ENCODE peak calls at places on chromosomes 12 and 14, in nine cellular contexts. One of them, this sample, is unnamed.

GRCh38 chr14:21054123-21054767 is 3.4 kb upstream of the RNASE8 start:
- DNase-seq in dorsolateral prefrontal cortex: no peak
- DNase-seq in foreskin fibroblast: no peak
- DNase-seq in fibroblast of pulmonary artery: no peak
- DNase-seq in fibroblast of lung: no peak
- DNase-seq in IMR-90: no peak
- DNase-seq in lung: no peak
- DNase-seq in adipocyte: no peak
- DNase-seq in fibroblast of mammary gland: no peak
- DNase-seq in this sample: no peak

GRCh38 chr14:23568600-23569310 is 1.2 kb upstream of the AP1G2 start:
- DNase-seq in dorsolateral prefrontal cortex: peak; percentile 25
- DNase-seq in foreskin fibroblast: no peak
- DNase-seq in fibroblast of pulmonary artery: no peak
- DNase-seq in fibroblast of lung: no peak
- DNase-seq in IMR-90: no peak
- DNase-seq in lung: no peak
- DNase-seq in adipocyte: peak; percentile 28
- DNase-seq in fibroblast of mammary gland: no peak
- DNase-seq in this sample: no peak

GRCh38 chr14:61581955-61582615 is 113.2 kb upstream of the HIF1A start:
- DNase-seq in dorsolateral prefrontal cortex: no peak
- DNase-seq in foreskin fibroblast: no peak
- DNase-seq in fibroblast of pulmonary artery: no peak
- DNase-seq in fibroblast of lung: no peak
- DNase-seq in IMR-90: no peak
- DNase-seq in lung: no peak
- DNase-seq in adipocyte: no peak
- DNase-seq in fibroblast of mammary gland: peak; percentile 91
- DNase-seq in this sample: no peak

GRCh38 chr14:36067428-36068187 is 108.9 kb downstream of the PTCSC3 start:
- DNase-seq in dorsolateral prefrontal cortex: no peak
- DNase-seq in foreskin fibroblast: no peak
- DNase-seq in fibroblast of pulmonary artery: no peak
- DNase-seq in fibroblast of lung: no peak
- DNase-seq in IMR-90: no peak
- DNase-seq in lung: no peak
- DNase-seq in adipocyte: no peak
- DNase-seq in fibroblast of mammary gland: no peak
- DNase-seq in this sample: no peak

GRCh38 chr12:68885381-68885780 is 47.6 kb downstream of the CPM start:
- DNase-seq in dorsolateral prefrontal cortex: no peak
- DNase-seq in foreskin fibroblast: no peak
- DNase-seq in fibroblast of pulmonary artery: no peak
- DNase-seq in fibroblast of lung: no peak
- DNase-seq in IMR-90: no peak
- DNase-seq in lung: no peak
- DNase-seq in adipocyte: no peak
- DNase-seq in fibroblast of mammary gland: no peak
- DNase-seq in this sample: no peak

GRCh38 chr12:2343672-2344071 is 290.9 kb downstream of the CACNA1C start:
- DNase-seq in dorsolateral prefrontal cortex: no peak
- DNase-seq in foreskin fibroblast: no peak
- DNase-seq in fibroblast of pulmonary artery: no peak
- DNase-seq in fibroblast of lung: no peak
- DNase-seq in IMR-90: no peak
- DNase-seq in lung: no peak
- DNase-seq in adipocyte: no peak
- DNase-seq in fibroblast of mammary gland: no peak
- DNase-seq in this sample: no peak

GRCh38 chr14:42665083-42665482 is 1058.4 kb downstream of the LRFN5 start:
- DNase-seq in dorsolateral prefrontal cortex: no peak
- DNase-seq in foreskin fibroblast: no peak
- DNase-seq in fibroblast of pulmonary artery: no peak
- DNase-seq in fibroblast of lung: no peak
- DNase-seq in IMR-90: no peak
- DNase-seq in lung: no peak
- DNase-seq in adipocyte: no peak
- DNase-seq in fibroblast of mammary gland: peak; percentile 1
- DNase-seq in this sample: no peak

GRCh38 chr12:92362785-92363184 is 217.1 kb upstream of the BTG1 start:
- DNase-seq in dorsolateral prefrontal cortex: no peak
- DNase-seq in foreskin fibroblast: no peak
- DNase-seq in fibroblast of pulmonary artery: no peak
- DNase-seq in fibroblast of lung: no peak
- DNase-seq in IMR-90: no peak
- DNase-seq in lung: no peak
- DNase-seq in adipocyte: no peak
- DNase-seq in fibroblast of mammary gland: no peak
- DNase-seq in this sample: no peak

GRCh38 chr12:71585218-71585617 is 78.4 kb downstream of the ZFC3H1 start:
- DNase-seq in dorsolateral prefrontal cortex: no peak
- DNase-seq in foreskin fibroblast: no peak
- DNase-seq in fibroblast of pulmonary artery: no peak
- DNase-seq in fibroblast of lung: no peak
- DNase-seq in IMR-90: no peak
- DNase-seq in lung: no peak
- DNase-seq in adipocyte: no peak
- DNase-seq in fibroblast of mammary gland: no peak
- DNase-seq in this sample: no peak
- H3K4me3 ChIP-seq in dorsolateral prefrontal cortex: no peak overlapping the region
- H3K4me3 ChIP-seq in foreskin fibroblast: no peak overlapping the region
- H3K4me3 ChIP-seq in fibroblast of pulmonary artery: no peak overlapping the region
- H3K4me3 ChIP-seq in fibroblast of lung: no peak overlapping the region
- H3K4me3 ChIP-seq in IMR-90: no peak overlapping the region
- H3K4me3 ChIP-seq in lung: no peak overlapping the region
- H3K4me3 ChIP-seq in adipocyte: no peak overlapping the region
- H3K4me3 ChIP-seq in fibroblast of mammary gland: no peak overlapping the region
- H3K4me3 ChIP-seq in this sample: no peak overlapping the region

GRCh38 chr12:123269980-123270379 is 1.7 kb downstream of the CDK2AP1 start:
- DNase-seq in dorsolateral prefrontal cortex: no peak
- DNase-seq in foreskin fibroblast: no peak
- DNase-seq in fibroblast of pulmonary artery: no peak
- DNase-seq in fibroblast of lung: no peak
- DNase-seq in IMR-90: no peak
- DNase-seq in lung: no peak
- DNase-seq in adipocyte: no peak
- DNase-seq in fibroblast of mammary gland: peak; percentile 38
- DNase-seq in this sample: no peak
- H3K4me3 ChIP-seq in dorsolateral prefrontal cortex: peak overlapping the region; percentile 78
- H3K4me3 ChIP-seq in foreskin fibroblast: peak overlapping the region; percentile 77
- H3K4me3 ChIP-seq in fibroblast of pulmonary artery: peak overlapping the region; percentile 80
- H3K4me3 ChIP-seq in fibroblast of lung: peak overlapping the region; percentile 88
- H3K4me3 ChIP-seq in IMR-90: peak overlapping the region; percentile 74
- H3K4me3 ChIP-seq in lung: peak overlapping the region; percentile 21
- H3K4me3 ChIP-seq in adipocyte: peak overlapping the region; percentile 83
- H3K4me3 ChIP-seq in fibroblast of mammary gland: peak overlapping the region; percentile 77
- H3K4me3 ChIP-seq in this sample: peak overlapping the region; percentile 78

DNA sequence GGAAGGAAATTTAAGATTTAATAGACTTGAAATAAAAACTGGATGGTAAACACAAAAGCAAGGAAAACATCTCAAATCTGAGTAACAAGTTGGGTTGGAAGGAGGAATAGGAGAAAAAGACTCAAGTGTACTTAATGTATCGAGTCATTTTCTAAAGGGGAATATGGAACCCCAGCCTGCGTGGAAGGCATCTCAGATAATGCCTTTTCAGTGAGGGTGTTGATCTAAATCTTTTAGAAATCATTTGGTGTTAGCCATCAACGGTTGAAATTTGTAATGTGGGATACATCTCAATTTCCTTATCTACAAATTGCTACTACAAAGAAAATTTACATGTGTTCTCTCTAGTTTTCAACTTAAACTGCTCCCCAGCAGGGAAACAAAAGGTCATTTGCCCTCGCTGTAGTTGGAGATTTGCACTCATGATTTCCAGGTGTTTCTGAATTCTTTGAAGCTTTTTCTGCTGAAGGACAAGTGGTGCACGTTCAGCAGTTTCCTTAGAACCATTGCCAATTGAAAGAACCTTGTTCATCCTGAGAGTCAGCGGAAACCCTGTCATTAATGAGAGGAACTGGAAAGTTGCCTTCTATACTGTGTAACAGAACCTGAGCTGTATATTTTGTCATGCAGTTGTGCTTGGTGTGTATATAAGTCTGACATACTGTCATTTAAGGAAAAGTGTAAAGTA is 2.2 kb downstream of the PCBP2 start:
- DNase-seq in dorsolateral prefrontal cortex: no peak
- DNase-seq in foreskin fibroblast: no peak
- DNase-seq in fibroblast of pulmonary artery: no peak
- DNase-seq in fibroblast of lung: no peak
- DNase-seq in IMR-90: no peak
- DNase-seq in lung: no peak
- DNase-seq in adipocyte: no peak
- DNase-seq in fibroblast of mammary gland: peak; percentile 24
- DNase-seq in this sample: no peak
- H3K4me3 ChIP-seq in dorsolateral prefrontal cortex: peak overlapping the region; percentile 75
- H3K4me3 ChIP-seq in foreskin fibroblast: peak overlapping the region; percentile 89
- H3K4me3 ChIP-seq in fibroblast of pulmonary artery: peak overlapping the region; percentile 99
- H3K4me3 ChIP-seq in fibroblast of lung: peak overlapping the region; percentile 100
- H3K4me3 ChIP-seq in IMR-90: peak overlapping the region; percentile 6
- H3K4me3 ChIP-seq in lung: no peak overlapping the region
- H3K4me3 ChIP-seq in adipocyte: peak overlapping the region; percentile 88
- H3K4me3 ChIP-seq in fibroblast of mammary gland: peak overlapping the region; percentile 82
- H3K4me3 ChIP-seq in this sample: peak overlapping the region; percentile 17

DNA sequence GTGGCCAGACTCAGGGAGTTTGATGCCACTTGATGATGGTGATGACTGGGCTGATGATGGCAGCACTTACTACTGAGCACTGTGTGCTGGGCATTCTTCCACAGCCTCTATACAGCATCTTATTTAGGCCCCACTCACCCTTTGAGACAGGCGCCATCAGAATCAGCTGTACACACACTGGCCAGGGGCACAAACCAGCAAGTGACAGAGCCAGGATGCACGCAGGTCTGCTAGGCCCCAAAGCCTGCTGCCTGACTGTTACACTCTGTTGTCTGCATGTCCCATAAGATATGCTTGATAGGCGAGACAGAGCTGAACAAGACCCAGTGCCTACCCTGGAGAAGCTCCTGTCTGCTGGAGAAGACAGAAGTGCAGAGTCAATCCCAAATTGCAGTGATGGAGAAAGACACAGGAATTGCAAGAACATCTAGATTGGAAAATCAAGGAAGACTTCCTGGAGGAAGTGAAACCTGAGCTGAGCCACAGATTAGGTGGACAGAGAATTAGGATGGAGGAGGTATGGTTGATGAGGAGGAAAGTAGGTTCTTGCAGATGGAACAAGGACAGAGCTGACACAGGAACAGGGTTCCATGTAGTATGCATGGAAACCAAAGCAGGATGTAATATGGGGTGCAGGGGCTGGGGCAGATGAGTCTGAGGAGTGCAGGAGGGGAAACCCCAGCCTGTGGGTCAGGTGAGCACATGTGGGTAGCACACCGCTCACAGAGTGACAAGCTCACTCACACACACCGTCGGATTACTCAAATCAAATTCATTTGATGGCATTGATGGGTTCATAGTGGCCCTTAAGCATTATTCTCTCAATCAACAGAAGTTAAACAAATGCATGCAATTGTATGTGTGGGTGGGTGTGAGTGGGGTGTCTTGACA is 117.3 kb downstream of the BEGAIN start:
- DNase-seq in dorsolateral prefrontal cortex: no peak
- DNase-seq in foreskin fibroblast: no peak
- DNase-seq in fibroblast of pulmonary artery: no peak
- DNase-seq in fibroblast of lung: no peak
- DNase-seq in IMR-90: no peak
- DNase-seq in lung: no peak
- DNase-seq in adipocyte: no peak
- DNase-seq in fibroblast of mammary gland: no peak
- DNase-seq in this sample: no peak
- H3K4me3 ChIP-seq in dorsolateral prefrontal cortex: no peak overlapping the region
- H3K4me3 ChIP-seq in foreskin fibroblast: no peak overlapping the region
- H3K4me3 ChIP-seq in fibroblast of pulmonary artery: no peak overlapping the region
- H3K4me3 ChIP-seq in fibroblast of lung: no peak overlapping the region
- H3K4me3 ChIP-seq in IMR-90: no peak overlapping the region
- H3K4me3 ChIP-seq in lung: no peak overlapping the region
- H3K4me3 ChIP-seq in adipocyte: no peak overlapping the region
- H3K4me3 ChIP-seq in fibroblast of mammary gland: no peak overlapping the region
- H3K4me3 ChIP-seq in this sample: no peak overlapping the region

GRCh38 chr12:88578821-88579518 is 1.3 kb downstream of the KITLG start:
- DNase-seq in dorsolateral prefrontal cortex: no peak
- DNase-seq in foreskin fibroblast: peak; percentile 25
- DNase-seq in fibroblast of pulmonary artery: no peak
- DNase-seq in fibroblast of lung: no peak
- DNase-seq in IMR-90: no peak
- DNase-seq in lung: peak; percentile 53
- DNase-seq in adipocyte: peak; percentile 48
- DNase-seq in fibroblast of mammary gland: peak; percentile 41
- DNase-seq in this sample: no peak
- H3K4me3 ChIP-seq in dorsolateral prefrontal cortex: peak overlapping the region; percentile 81
- H3K4me3 ChIP-seq in foreskin fibroblast: peak overlapping the region; percentile 97
- H3K4me3 ChIP-seq in fibroblast of pulmonary artery: peak overlapping the region; percentile 84
- H3K4me3 ChIP-seq in fibroblast of lung: peak overlapping the region; percentile 91
- H3K4me3 ChIP-seq in IMR-90: peak overlapping the region; percentile 52
- H3K4me3 ChIP-seq in lung: peak overlapping the region; percentile 88
- H3K4me3 ChIP-seq in adipocyte: peak overlapping the region; percentile 96
- H3K4me3 ChIP-seq in fibroblast of mammary gland: peak overlapping the region; percentile 89
- H3K4me3 ChIP-seq in this sample: peak overlapping the region; percentile 90

GRCh38 chr14:99234366-99234765 is 37.6 kb downstream of the BCL11B start:
- DNase-seq in dorsolateral prefrontal cortex: no peak
- DNase-seq in foreskin fibroblast: no peak
- DNase-seq in fibroblast of pulmonary artery: no peak
- DNase-seq in fibroblast of lung: no peak
- DNase-seq in IMR-90: no peak
- DNase-seq in lung: no peak
- DNase-seq in adipocyte: no peak
- DNase-seq in fibroblast of mammary gland: no peak
- DNase-seq in this sample: no peak

GRCh38 chr14:99236386-99237133 is 35.4 kb downstream of the BCL11B start:
- DNase-seq in dorsolateral prefrontal cortex: no peak
- DNase-seq in foreskin fibroblast: no peak
- DNase-seq in fibroblast of pulmonary artery: no peak
- DNase-seq in fibroblast of lung: no peak
- DNase-seq in IMR-90: no peak
- DNase-seq in lung: no peak
- DNase-seq in adipocyte: no peak
- DNase-seq in fibroblast of mammary gland: no peak
- DNase-seq in this sample: no peak

GRCh38 chr14:99237288-99237687 is 34.7 kb downstream of the BCL11B start:
- DNase-seq in dorsolateral prefrontal cortex: no peak
- DNase-seq in foreskin fibroblast: no peak
- DNase-seq in fibroblast of pulmonary artery: no peak
- DNase-seq in fibroblast of lung: no peak
- DNase-seq in IMR-90: no peak
- DNase-seq in lung: no peak
- DNase-seq in adipocyte: no peak
- DNase-seq in fibroblast of mammary gland: no peak
- DNase-seq in this sample: no peak

GRCh38 chr14:99234982-99235491 is 37.0 kb downstream of the BCL11B start:
- DNase-seq in dorsolateral prefrontal cortex: no peak
- DNase-seq in foreskin fibroblast: no peak
- DNase-seq in fibroblast of pulmonary artery: no peak
- DNase-seq in fibroblast of lung: no peak
- DNase-seq in IMR-90: no peak
- DNase-seq in lung: no peak
- DNase-seq in adipocyte: no peak
- DNase-seq in fibroblast of mammary gland: no peak
- DNase-seq in this sample: no peak

GRCh38 chr14:99235578-99235977 is 36.4 kb downstream of the BCL11B start:
- DNase-seq in dorsolateral prefrontal cortex: no peak
- DNase-seq in foreskin fibroblast: no peak
- DNase-seq in fibroblast of pulmonary artery: no peak
- DNase-seq in fibroblast of lung: no peak
- DNase-seq in IMR-90: no peak
- DNase-seq in lung: no peak
- DNase-seq in adipocyte: no peak
- DNase-seq in fibroblast of mammary gland: no peak
- DNase-seq in this sample: no peak
- H3K4me3 ChIP-seq in dorsolateral prefrontal cortex: no peak overlapping the region
- H3K4me3 ChIP-seq in foreskin fibroblast: no peak overlapping the region
- H3K4me3 ChIP-seq in fibroblast of pulmonary artery: no peak overlapping the region
- H3K4me3 ChIP-seq in fibroblast of lung: no peak overlapping the region
- H3K4me3 ChIP-seq in IMR-90: no peak overlapping the region
- H3K4me3 ChIP-seq in lung: no peak overlapping the region
- H3K4me3 ChIP-seq in adipocyte: no peak overlapping the region
- H3K4me3 ChIP-seq in fibroblast of mammary gland: no peak overlapping the region
- H3K4me3 ChIP-seq in this sample: no peak overlapping the region